ENCODE peak calls at places on chromosomes 4 and X, in seven cellular contexts. T is HL-60, U is spleen, P is stomach, N is GM12892, X is suprapubic skin, J is HepG2. A is an unnamed sample.

GRCh38 chrX:24493740-24494543 is 28.9 kb downstream of the PDK3 start:
- DNase-seq in T (no peak), N (no peak), X (no peak), P (no peak), U (no peak), J (peak), A (no peak)

GRCh38 chrX:23118163-23118562 is 118.4 kb downstream of the DDX53 start:
- DNase-seq in N (no peak), U (no peak), T (no peak), J (no peak), X (no peak), P (no peak), A (no peak)

GRCh38 chr4:23717528-23718248 is 172.2 kb downstream of the PPARGC1A start:
- DNase-seq in T (no peak), U (no peak), X (no peak), N (no peak), P (no peak), J (peak), A (no peak)

GRCh38 chr4:112145820-112146813 is 863 bp downstream of the FAM241A start:
- DNase-seq in X (peak), J (no peak), N (peak), P (peak), T (no peak), U (peak), A (no peak)

GRCh38 chr4:101885574-101885973 is 95.0 kb downstream of the BANK1 start:
- DNase-seq in N (no peak), U (no peak), J (peak), P (no peak), X (no peak), T (no peak), A (no peak)

GRCh38 chr4:124044867-124045266 is 648.3 kb downstream of the SPRY1 start:
- DNase-seq in T (no peak), N (no peak), J (peak), P (no peak), X (no peak), U (no peak), A (no peak)

GRCh38 chr4:87030606-87031441 is 96.0 kb downstream of the AFF1 start:
- DNase-seq in N (no peak), X (no peak), J (no peak), P (no peak), U (no peak), T (no peak), A (no peak)

GRCh38 chr4:127145001-127145400 is 487.8 kb upstream of the INTU start:
- DNase-seq in X (no peak), U (no peak), J (no peak), T (no peak), P (no peak), N (no peak), A (no peak)

GRCh38 chr4:146207410-146207809 is 6.9 kb upstream of the REELD1 start:
- DNase-seq in N (no peak), X (no peak), T (no peak), P (no peak), J (no peak), U (no peak), A (no peak)

GRCh38 chrX:47515941-47516649 is 33.1 kb upstream of the ZNF41 start:
- DNase-seq in J (no peak), P (no peak), T (peak), X (no peak), U (no peak), N (no peak), A (no peak)

GRCh38 chrX:115413246-115413878 is 123.8 kb downstream of the LUZP4 start:
- DNase-seq in J (no peak), N (no peak), P (no peak), X (no peak), T (no peak), U (no peak), A (no peak)

GRCh38 chr4:101853028-101853427 is 62.5 kb downstream of the BANK1 start:
- DNase-seq in T (no peak), J (no peak), P (no peak), N (no peak), X (no peak), U (no peak), A (no peak)

GRCh38 chr4:15684498-15684897 is 2.9 kb downstream of the FAM200B start:
- DNase-seq in J (no peak), T (no peak), U (no peak), P (no peak), X (no peak), N (no peak), A (no peak)

GRCh38 chr4:77713884-77714283 is 105.3 kb downstream of the CNOT6L start:
- DNase-seq in T (no peak), U (no peak), P (no peak), X (no peak), N (no peak), J (no peak), A (no peak)

GRCh38 chrX:112819013-112819635 is 21.5 kb downstream of the AMOT start:
- DNase-seq in P (no peak), J (no peak), T (no peak), X (no peak), N (no peak), U (no peak), A (no peak)

GRCh38 chrX:127128282-127128681 is 308.8 kb downstream of the PRR32 start:
- DNase-seq in P (no peak), N (no peak), T (no peak), U (no peak), J (no peak), X (no peak), A (no peak)

GRCh38 chr4:147430111-147430510 is 50.8 kb upstream of the EDNRA start:
- DNase-seq in N (no peak), T (no peak), U (no peak), J (no peak), P (no peak), X (no peak), A (no peak)

GRCh38 chr4:182874158-182874855 is 42.9 kb downstream of the DCTD start:
- DNase-seq in U (no peak), N (no peak), X (no peak), P (no peak), J (no peak), T (no peak), A (no peak)

GRCh38 chrX:129759576-129760061 is 20.1 kb upstream of the SASH3 start:
- DNase-seq in N (no peak), X (no peak), J (no peak), P (peak), T (no peak), U (peak), A (peak)

GRCh38 chr4:89939994-89940393 is 45.3 kb downstream of the MMRN1 start:
- DNase-seq in X (no peak), J (no peak), P (peak), U (no peak), T (no peak), N (no peak), A (no peak)

GRCh38 chr4:149987330-149987751 is 90.9 kb upstream of the DCLK2 start:
- DNase-seq in P (no peak), N (no peak), U (no peak), J (no peak), T (no peak), X (no peak), A (no peak)

GRCh38 chrX:39388730-39389129 is 587.5 kb downstream of the MID1IP1 start:
- DNase-seq in J (no peak), U (no peak), X (no peak), N (no peak), P (no peak), T (no peak), A (no peak)

GRCh38 chr4:185549095-185549494 is 13.8 kb upstream of the PDLIM3 start:
- DNase-seq in N (no peak), T (no peak), P (no peak), X (no peak), U (no peak), J (no peak), A (no peak)

GRCh38 chrX:133677123-133678063 is 262.1 kb upstream of the GPC4 start:
- DNase-seq in N (no peak), P (no peak), X (no peak), J (no peak), T (no peak), U (no peak), A (no peak)

GRCh38 chrX:8820910-8821527 is 19.8 kb upstream of the FAM9A start:
- DNase-seq in U (no peak), P (no peak), N (no peak), J (no peak), T (no peak), X (no peak), A (no peak)

GRCh38 chrX:18995216-18995615 is 11.3 kb upstream of the PHKA2 start:
- DNase-seq in X (no peak), T (no peak), N (no peak), J (peak), U (no peak), P (no peak), A (no peak)

GRCh38 chrX:149505671-149506070 is 565 bp upstream of the IDS start:
- DNase-seq in U (no peak), T (no peak), X (no peak), J (no peak), P (no peak), N (no peak), A (no peak)

GRCh38 chrX:126550816-126551215 is 1.8 kb downstream of the DCAF12L1 start:
- DNase-seq in N (no peak), X (no peak), T (no peak), J (no peak), U (no peak), P (no peak), A (no peak)

GRCh38 chrX:152619897-152620296 is 17.8 kb upstream of the GABRQ start:
- DNase-seq in P (no peak), X (no peak), U (no peak), N (no peak), T (no peak), J (no peak), A (no peak)

GRCh38 chr4:150943831-150944230 is 71.3 kb downstream of the LRBA start:
- DNase-seq in N (no peak), X (no peak), P (no peak), U (no peak), T (no peak), J (no peak), A (no peak)

GRCh38 chr4:6200922-6201362 is 593 bp upstream of the JAKMIP1 start:
- DNase-seq in X (no peak), P (no peak), T (no peak), J (peak), U (no peak), N (no peak), A (no peak)

GRCh38 chrX:68084765-68085164 is 348.5 kb downstream of the OPHN1 start:
- DNase-seq in P (no peak), U (no peak), T (peak), N (no peak), X (no peak), J (no peak), A (no peak)

GRCh38 chr4:71377561-71377960 is 38.7 kb downstream of the SLC4A4 start:
- DNase-seq in U (no peak), X (no peak), T (no peak), J (no peak), N (no peak), P (no peak), A (no peak)

GRCh38 chr4:66972087-66972486 is 573.2 kb downstream of the CENPC start:
- DNase-seq in U (no peak), P (no peak), J (no peak), N (no peak), X (no peak), T (no peak), A (no peak)

GRCh38 chr4:1365271-1366178 is 18.5 kb downstream of the UVSSA start:
- DNase-seq in T (no peak), N (no peak), X (peak), P (peak), J (no peak), U (peak), A (peak)

GRCh38 chrX:41337140-41337539 is 3.2 kb downstream of the DDX3X start:
- DNase-seq in P (no peak), N (no peak), T (no peak), J (no peak), X (no peak), U (no peak), A (no peak)

GRCh38 chrX:41336447-41336846 is 2.5 kb downstream of the DDX3X start:
- DNase-seq in J (no peak), U (no peak), P (no peak), N (no peak), X (no peak), T (no peak), A (no peak)

GRCh38 chrX:41338422-41338821 is 4.5 kb downstream of the DDX3X start:
- DNase-seq in J (no peak), T (no peak), U (no peak), N (no peak), X (no peak), P (no peak), A (no peak)

GRCh38 chrX:41335590-41336331 is 1.8 kb downstream of the DDX3X start:
- DNase-seq in N (no peak), P (no peak), X (no peak), U (no peak), T (no peak), J (no peak), A (no peak)

GRCh38 chrX:41339148-41339547 is 5.2 kb downstream of the DDX3X start:
- DNase-seq in U (no peak), J (no peak), X (no peak), P (no peak), N (no peak), T (no peak), A (no peak)
- TF ChIP-seq POLR2AphosphoS5 in U (no peak), J (no peak), X (no peak), P (no peak), N (no peak), T (no peak), A (no peak)

DNA sequence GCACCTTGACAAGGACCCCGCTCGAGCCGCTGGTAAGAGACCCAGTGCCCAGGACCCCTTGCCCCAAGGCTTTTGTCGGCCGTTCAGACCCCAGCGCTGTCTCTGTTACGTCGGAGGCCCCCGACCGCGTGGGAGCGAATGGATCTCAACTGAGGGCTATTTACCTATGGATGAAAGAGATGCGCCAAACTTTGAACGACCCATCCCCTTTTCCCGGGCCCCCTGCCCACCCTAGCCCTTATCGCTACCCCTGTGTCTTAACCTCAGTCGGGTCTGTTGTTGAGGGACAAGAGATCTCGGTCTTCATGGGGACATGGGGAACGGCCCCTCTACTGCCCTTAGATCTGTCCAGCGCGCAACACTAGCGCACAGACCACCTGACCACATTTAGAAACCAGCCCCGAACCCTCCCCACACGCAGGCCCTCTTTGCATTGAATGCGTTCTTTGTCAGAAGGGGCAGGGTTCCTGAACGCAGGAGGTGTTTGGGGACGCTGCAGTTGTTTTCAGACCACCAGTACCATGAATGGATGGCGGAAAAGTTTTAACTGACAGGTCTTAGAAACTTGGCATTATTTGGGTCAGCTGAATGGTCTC is 617 bp downstream of the ARL9 start:
- DNase-seq in T (no peak), X (no peak), J (no peak), N (no peak), U (no peak), P (no peak), A (no peak)
- TF ChIP-seq POLR2AphosphoS5 in T (no peak), X (no peak), J (no peak), N (no peak), U (no peak), P (no peak), A (no peak)

GRCh38 chrX:20515841-20516461 is 249.2 kb upstream of the RPS6KA3 start:
- DNase-seq in U (no peak), J (peak), N (no peak), P (no peak), X (no peak), T (peak), A (no peak)
- TF ChIP-seq POLR2AphosphoS5 in U (no peak), J (no peak), N (no peak), P (no peak), X (no peak), T (no peak), A (no peak)

GRCh38 chr4:99946346-99947189 is at the start of gene DNAJB14:
- DNase-seq in J (peak), T (peak), U (peak), N (peak), X (peak), P (peak), A (peak)

GRCh38 chr4:99949034-99949998 is 759 bp downstream of the H2AZ1 start:
- DNase-seq in P (peak), T (peak), U (peak), N (peak), J (peak), X (peak), A (peak)

GRCh38 chr4:99945718-99946345 is 586 bp downstream of the DNAJB14 start:
- DNase-seq in N (no peak), J (peak), T (no peak), P (peak), U (no peak), X (no peak), A (peak)

GRCh38 chr4:99947190-99947578 is 766 bp upstream of the DNAJB14 start:
- DNase-seq in T (peak), P (no peak), X (no peak), U (no peak), N (no peak), J (no peak), A (no peak)

DNA sequence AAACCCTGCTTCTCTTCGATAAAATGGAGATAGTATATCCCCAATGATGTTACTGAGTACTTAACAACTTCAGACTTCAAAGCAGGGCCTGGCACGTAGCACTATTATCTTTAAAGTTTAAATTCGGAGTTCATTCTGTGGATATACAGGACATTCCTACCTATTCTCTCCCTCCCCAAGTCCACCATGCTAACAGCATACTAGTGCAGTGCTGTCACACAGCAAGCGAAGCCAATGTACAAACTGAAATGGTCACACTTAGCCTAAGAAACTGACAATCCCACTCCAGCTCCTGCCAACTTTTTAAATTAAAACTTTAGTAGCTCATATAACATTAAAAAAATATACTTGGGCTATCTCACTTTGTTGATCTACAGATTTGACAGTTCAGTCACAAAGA is 1.2 kb upstream of the DNAJB14 start:
- DNase-seq in X (no peak), P (no peak), N (no peak), T (no peak), J (no peak), U (no peak), A (no peak)
- TF ChIP-seq POLR2AphosphoS5 in X (no peak), P (no peak), N (no peak), T (no peak), J (no peak), U (no peak), A (no peak)

DNA sequence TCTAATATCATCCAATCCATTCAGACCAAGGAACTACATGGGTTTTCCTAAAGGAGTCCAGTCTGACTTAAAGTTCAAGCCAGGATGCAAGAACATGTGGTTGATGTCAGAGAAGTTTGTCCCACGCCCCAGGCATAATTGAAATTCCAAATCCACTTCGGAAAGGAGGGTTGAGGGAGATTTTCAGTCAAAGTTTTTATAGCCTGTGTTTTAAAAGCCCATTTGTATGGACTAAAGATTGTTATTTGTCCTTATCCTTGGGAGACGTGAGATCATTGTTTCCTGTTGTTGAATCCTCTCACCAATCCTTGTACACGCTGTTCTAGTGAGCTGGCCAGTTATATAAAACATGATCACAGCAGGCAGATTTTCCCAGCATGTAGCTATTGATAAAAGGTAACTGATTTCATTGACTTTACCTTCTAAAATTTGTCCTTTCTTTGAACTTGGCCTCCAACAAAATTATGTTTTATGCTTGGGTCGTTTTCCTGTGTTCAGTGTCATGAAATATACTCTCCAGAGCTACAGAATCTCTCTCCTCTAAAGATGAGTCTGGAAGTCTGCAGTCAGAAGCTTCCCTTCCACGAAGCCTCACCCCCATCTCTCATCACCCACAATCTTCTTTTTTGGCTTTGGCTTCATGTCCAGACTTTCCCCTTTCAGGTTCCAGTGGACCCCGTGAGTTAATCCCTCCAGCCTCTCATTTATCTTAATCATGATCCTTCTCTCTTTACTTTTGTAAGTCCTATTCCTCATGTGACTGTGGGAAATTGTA is 92.9 kb downstream of the ATP10D start:
- DNase-seq in X (no peak), J (no peak), T (no peak), P (no peak), U (no peak), N (no peak), A (no peak)
- TF ChIP-seq POLR2AphosphoS5 in X (no peak), J (no peak), T (no peak), P (peak), U (no peak), N (no peak), A (no peak)

GRCh38 chrX:136126371-136126770 is 21.0 kb upstream of the FHL1 start:
- DNase-seq in J (no peak), X (no peak), P (no peak), U (no peak), N (no peak), T (no peak), A (no peak)

GRCh38 chrX:136128743-136129142 is 18.6 kb upstream of the FHL1 start:
- DNase-seq in P (no peak), T (no peak), X (no peak), J (no peak), U (no peak), N (no peak), A (no peak)

GRCh38 chrX:136126892-136127406 is 20.4 kb upstream of the FHL1 start:
- DNase-seq in P (no peak), J (no peak), T (no peak), U (no peak), N (no peak), X (no peak), A (no peak)

GRCh38 chrX:136130931-136131843 is 16.1 kb upstream of the FHL1 start:
- DNase-seq in J (peak), T (no peak), P (no peak), X (no peak), N (no peak), U (no peak), A (no peak)
- TF ChIP-seq POLR2AphosphoS5 in J (no peak), T (no peak), P (no peak), X (no peak), N (no peak), U (no peak), A (no peak)

A was measured in upper lobe of left lung.